ENCODE peak calls at places on chromosomes 7 and 10, in four cellular contexts. One of them, this sample, is unnamed. For H3K4me1, the result is how much of the 10 kb centered on the place peaks cover.

GRCh38 chr10:82736305-82736704 is 861.3 kb downstream of the NRG3 start:
- DNase-seq in thoracic aorta: no peak
- DNase-seq in CD8-positive, alpha-beta T cell: no peak
- DNase-seq in neural progenitor cell: no peak
- DNase-seq in this sample: no peak

GRCh38 chr7:25031007-25031406 is 51.0 kb upstream of the OSBPL3 start:
- DNase-seq in thoracic aorta: no peak
- DNase-seq in CD8-positive, alpha-beta T cell: no peak
- DNase-seq in neural progenitor cell: no peak
- DNase-seq in this sample: no peak

GRCh38 chr10:98261436-98262277 is 6.3 kb downstream of the LOXL4 start:
- DNase-seq in thoracic aorta: no peak
- DNase-seq in CD8-positive, alpha-beta T cell: no peak
- DNase-seq in neural progenitor cell: no peak
- DNase-seq in this sample: no peak

GRCh38 chr10:122519144-122519543 is 41.4 kb upstream of the DMBT1 start:
- DNase-seq in thoracic aorta: no peak
- DNase-seq in CD8-positive, alpha-beta T cell: no peak
- DNase-seq in neural progenitor cell: peak
- DNase-seq in this sample: no peak

GRCh38 chr7:34762769-34763168 is 104.8 kb downstream of the NPSR1 start:
- DNase-seq in thoracic aorta: no peak
- DNase-seq in CD8-positive, alpha-beta T cell: no peak
- DNase-seq in neural progenitor cell: no peak
- DNase-seq in this sample: no peak

GRCh38 chr10:16967866-16968721 is 150.9 kb upstream of the RSU1 start:
- DNase-seq in thoracic aorta: no peak
- DNase-seq in CD8-positive, alpha-beta T cell: no peak
- DNase-seq in neural progenitor cell: peak
- DNase-seq in this sample: no peak

GRCh38 chr10:63896992-63897391 is 375.8 kb downstream of the REEP3 start:
- DNase-seq in thoracic aorta: no peak
- DNase-seq in CD8-positive, alpha-beta T cell: no peak
- DNase-seq in neural progenitor cell: no peak
- DNase-seq in this sample: no peak

GRCh38 chr10:50538473-50539398 is 85.0 kb downstream of the SGMS1 start:
- DNase-seq in thoracic aorta: no peak
- DNase-seq in CD8-positive, alpha-beta T cell: no peak
- DNase-seq in neural progenitor cell: peak
- DNase-seq in this sample: no peak

GRCh38 chr10:58827381-58827780 is 314.7 kb downstream of the BICC1 start:
- DNase-seq in thoracic aorta: no peak
- DNase-seq in CD8-positive, alpha-beta T cell: no peak
- DNase-seq in neural progenitor cell: no peak
- DNase-seq in this sample: no peak

GRCh38 chr10:90921906-90922305 is 1.0 kb upstream of the ANKRD1 start:
- DNase-seq in thoracic aorta: no peak
- DNase-seq in CD8-positive, alpha-beta T cell: no peak
- DNase-seq in neural progenitor cell: no peak
- DNase-seq in this sample: no peak

GRCh38 chr7:107179326-107180163 is 10.7 kb downstream of the HBP1 start:
- DNase-seq in thoracic aorta: no peak
- DNase-seq in CD8-positive, alpha-beta T cell: no peak
- DNase-seq in neural progenitor cell: no peak
- DNase-seq in this sample: no peak

GRCh38 chr7:50665403-50666123 is 100.4 kb upstream of the DDC start:
- DNase-seq in thoracic aorta: no peak
- DNase-seq in CD8-positive, alpha-beta T cell: no peak
- DNase-seq in neural progenitor cell: no peak
- DNase-seq in this sample: no peak

GRCh38 chr10:71638087-71638576 is 81.4 kb downstream of the C10orf105 start:
- DNase-seq in thoracic aorta: no peak
- DNase-seq in CD8-positive, alpha-beta T cell: no peak
- DNase-seq in neural progenitor cell: peak
- DNase-seq in this sample: no peak

GRCh38 chr7:74289660-74290589 is 718 bp downstream of the CLIP2 start:
- DNase-seq in thoracic aorta: no peak
- DNase-seq in CD8-positive, alpha-beta T cell: peak
- DNase-seq in neural progenitor cell: peak
- DNase-seq in this sample: no peak

GRCh38 chr7:74288034-74288881 is 949 bp upstream of the CLIP2 start:
- DNase-seq in thoracic aorta: no peak
- DNase-seq in CD8-positive, alpha-beta T cell: no peak
- DNase-seq in neural progenitor cell: no peak
- DNase-seq in this sample: no peak

GRCh38 chr7:74287303-74288033 is 1.7 kb upstream of the CLIP2 start:
- DNase-seq in thoracic aorta: no peak
- DNase-seq in CD8-positive, alpha-beta T cell: no peak
- DNase-seq in neural progenitor cell: no peak
- DNase-seq in this sample: no peak

GRCh38 chr7:74290590-74290950 is 1.4 kb downstream of the CLIP2 start:
- DNase-seq in thoracic aorta: no peak
- DNase-seq in CD8-positive, alpha-beta T cell: no peak
- DNase-seq in neural progenitor cell: no peak
- DNase-seq in this sample: no peak

GRCh38 chr7:74289018-74289659 is at the start of gene CLIP2:
- DNase-seq in thoracic aorta: no peak
- DNase-seq in CD8-positive, alpha-beta T cell: peak
- DNase-seq in neural progenitor cell: peak
- DNase-seq in this sample: peak
- H3K4me1 ChIP-seq in thoracic aorta: under half
- H3K4me1 ChIP-seq in CD8-positive, alpha-beta T cell: under half
- H3K4me1 ChIP-seq in neural progenitor cell: under half
- H3K4me1 ChIP-seq in this sample: under half

GRCh38 chr10:24866615-24867583 is 85.5 kb downstream of the PRTFDC1 start:
- DNase-seq in thoracic aorta: no peak
- DNase-seq in CD8-positive, alpha-beta T cell: no peak
- DNase-seq in neural progenitor cell: no peak
- DNase-seq in this sample: peak
- H3K4me3 ChIP-seq in thoracic aorta: peak
- H3K4me3 ChIP-seq in CD8-positive, alpha-beta T cell: no peak
- H3K4me3 ChIP-seq in neural progenitor cell: no peak
- H3K4me3 ChIP-seq in this sample: no peak

GRCh38 chr10:35349389-35349915 is 13.1 kb downstream of the CCNY start:
- DNase-seq in thoracic aorta: no peak
- DNase-seq in CD8-positive, alpha-beta T cell: no peak
- DNase-seq in neural progenitor cell: no peak
- DNase-seq in this sample: no peak
- H3K4me1 ChIP-seq in thoracic aorta: under half
- H3K4me1 ChIP-seq in CD8-positive, alpha-beta T cell: half or more
- H3K4me1 ChIP-seq in neural progenitor cell: under half
- H3K4me1 ChIP-seq in this sample: under half

DNA sequence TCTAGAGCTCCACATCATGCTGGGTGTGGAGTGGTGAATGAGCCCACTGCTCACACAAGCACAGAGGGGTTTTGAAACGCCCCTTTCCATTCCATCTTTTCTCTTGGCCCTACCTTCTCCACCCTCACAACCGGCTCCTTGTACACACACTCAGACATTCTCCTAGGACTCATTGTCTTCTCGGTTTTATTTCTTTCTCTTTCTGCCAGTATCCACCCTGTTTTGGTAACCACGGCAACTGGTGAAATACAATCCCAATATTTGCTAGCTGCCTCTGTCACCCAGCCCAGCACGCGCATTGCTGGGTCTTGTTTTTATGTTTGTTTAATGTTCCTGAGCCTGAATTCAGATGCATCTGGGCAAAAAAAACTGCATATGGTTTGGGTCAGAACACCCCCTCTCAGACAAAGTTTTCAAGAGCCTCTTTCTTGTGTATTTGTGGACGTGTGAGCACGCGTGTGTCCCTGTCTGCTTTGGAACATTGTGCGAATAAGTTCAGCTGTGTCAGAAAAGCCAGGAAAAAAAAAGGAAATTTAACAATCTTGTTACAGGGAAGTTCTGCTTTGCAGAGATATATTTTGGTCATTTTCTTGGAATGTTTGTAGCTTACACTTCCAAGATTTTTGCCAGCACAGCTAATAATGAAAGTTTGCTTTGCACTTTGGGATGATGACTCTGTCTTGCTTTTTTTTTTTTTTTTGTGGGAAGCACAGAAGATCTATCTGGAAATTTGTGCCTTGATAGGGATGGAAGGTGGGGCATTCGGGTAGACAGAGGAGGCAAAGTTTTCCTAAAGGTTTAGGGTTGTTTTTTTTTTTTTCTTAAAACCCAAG is 225.9 kb downstream of the TRIL start:
- DNase-seq in thoracic aorta: no peak
- DNase-seq in CD8-positive, alpha-beta T cell: no peak
- DNase-seq in neural progenitor cell: peak
- DNase-seq in this sample: peak
- H3K4me3 ChIP-seq in thoracic aorta: peak
- H3K4me3 ChIP-seq in CD8-positive, alpha-beta T cell: no peak
- H3K4me3 ChIP-seq in neural progenitor cell: no peak
- H3K4me3 ChIP-seq in this sample: no peak

GRCh38 chr7:6398943-6399342 is 48.8 kb downstream of the DAGLB start:
- DNase-seq in thoracic aorta: no peak
- DNase-seq in CD8-positive, alpha-beta T cell: no peak
- DNase-seq in neural progenitor cell: no peak
- DNase-seq in this sample: peak
- H3K4me1 ChIP-seq in thoracic aorta: under half
- H3K4me1 ChIP-seq in CD8-positive, alpha-beta T cell: under half
- H3K4me1 ChIP-seq in neural progenitor cell: under half
- H3K4me1 ChIP-seq in this sample: under half

GRCh38 chr10:10798543-10799192 is 219.0 kb upstream of the CELF2 start:
- DNase-seq in thoracic aorta: no peak
- DNase-seq in CD8-positive, alpha-beta T cell: no peak
- DNase-seq in neural progenitor cell: peak
- DNase-seq in this sample: no peak

GRCh38 chr10:10798021-10798420 is 219.7 kb upstream of the CELF2 start:
- DNase-seq in thoracic aorta: no peak
- DNase-seq in CD8-positive, alpha-beta T cell: no peak
- DNase-seq in neural progenitor cell: no peak
- DNase-seq in this sample: no peak

GRCh38 chr10:10796061-10796773 is 221.5 kb upstream of the CELF2 start:
- DNase-seq in thoracic aorta: no peak
- DNase-seq in CD8-positive, alpha-beta T cell: no peak
- DNase-seq in neural progenitor cell: no peak
- DNase-seq in this sample: no peak

GRCh38 chr10:10797467-10797866 is 220.2 kb upstream of the CELF2 start:
- DNase-seq in thoracic aorta: no peak
- DNase-seq in CD8-positive, alpha-beta T cell: no peak
- DNase-seq in neural progenitor cell: no peak
- DNase-seq in this sample: no peak

DNA sequence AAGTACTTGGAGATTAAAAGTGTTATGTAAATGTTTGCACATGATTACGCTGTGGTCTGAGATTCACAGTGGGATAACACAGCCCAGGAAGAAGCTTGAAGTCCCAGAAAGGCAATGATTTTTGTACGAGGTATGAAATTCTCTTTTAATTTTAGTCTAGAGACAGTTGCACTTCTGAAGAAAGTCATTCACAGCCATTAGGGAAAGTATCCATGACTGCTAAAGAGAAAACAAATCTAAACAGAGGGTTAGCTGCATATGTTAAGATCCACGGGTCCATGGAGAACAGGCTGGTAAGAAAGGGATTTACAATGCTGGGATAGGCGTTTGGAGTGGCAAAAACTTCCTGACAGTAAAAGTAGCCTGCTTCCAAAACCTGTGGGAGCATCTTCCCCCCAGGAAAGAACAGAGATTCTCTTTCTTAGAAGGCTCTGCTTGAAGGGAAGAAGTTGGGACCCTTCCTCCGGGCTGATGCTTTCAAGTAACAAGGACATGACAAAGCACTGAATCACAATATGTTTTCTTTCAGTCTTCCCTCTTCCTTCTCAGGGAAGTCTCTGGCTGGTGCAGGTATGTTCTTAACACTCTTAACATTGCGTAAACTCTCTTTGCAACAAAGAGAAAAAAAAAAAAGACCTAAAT is 220.8 kb upstream of the CELF2 start:
- DNase-seq in thoracic aorta: no peak
- DNase-seq in CD8-positive, alpha-beta T cell: no peak
- DNase-seq in neural progenitor cell: no peak
- DNase-seq in this sample: no peak
- H3K4me3 ChIP-seq in thoracic aorta: peak
- H3K4me3 ChIP-seq in CD8-positive, alpha-beta T cell: no peak
- H3K4me3 ChIP-seq in neural progenitor cell: no peak
- H3K4me3 ChIP-seq in this sample: no peak

GRCh38 chr10:80473692-80474596 is 19.8 kb downstream of the TSPAN14 start:
- DNase-seq in thoracic aorta: no peak
- DNase-seq in CD8-positive, alpha-beta T cell: no peak
- DNase-seq in neural progenitor cell: no peak
- DNase-seq in this sample: no peak
- H3K4me1 ChIP-seq in thoracic aorta: under half
- H3K4me1 ChIP-seq in CD8-positive, alpha-beta T cell: half or more
- H3K4me1 ChIP-seq in neural progenitor cell: under half
- H3K4me1 ChIP-seq in this sample: under half

GRCh38 chr7:103987455-103987854 is 2.0 kb downstream of the RELN start:
- DNase-seq in thoracic aorta: no peak
- DNase-seq in CD8-positive, alpha-beta T cell: no peak
- DNase-seq in neural progenitor cell: peak
- DNase-seq in this sample: no peak
- H3K4me3 ChIP-seq in thoracic aorta: no peak
- H3K4me3 ChIP-seq in CD8-positive, alpha-beta T cell: no peak
- H3K4me3 ChIP-seq in neural progenitor cell: no peak
- H3K4me3 ChIP-seq in this sample: no peak